ENCODE peak calls at places on chromosomes 2 and 18, in eight cellular contexts. A is CD8-positive, alpha-beta memory T cell; Q is A549; U is GM13976; H is H54; V is skeletal muscle cell; N is kidney tubule cell; C is left ventricle myocardium superior. B is an unnamed sample.

GRCh38 chr18:58453913-58454317 is 175.0 kb downstream of the ALPK2 start:
- DNase-seq in A (no peak), Q (no peak), U (no peak), H (no peak), V (no peak), N (no peak), C (no peak), B (peak)

GRCh38 chr2:70104231-70105111 is 17.2 kb downstream of the PCBP1 start:
- DNase-seq in A (peak), Q (no peak), U (no peak), H (no peak), V (peak), N (peak), C (peak), B (no peak)

GRCh38 chr2:121480826-121481225 is 49.9 kb upstream of the RNU4ATAC start:
- DNase-seq in A (no peak), Q (no peak), U (no peak), H (no peak), V (peak), N (peak), C (no peak), B (peak)

GRCh38 chr2:190482441-190482840 is 52.1 kb downstream of the NEMP2 start:
- DNase-seq in A (no peak), Q (no peak), U (no peak), H (no peak), V (no peak), N (no peak), C (no peak), B (no peak)

GRCh38 chr18:51479736-51480135 is 282.3 kb upstream of the MEX3C start:
- DNase-seq in A (no peak), Q (no peak), U (no peak), H (no peak), V (no peak), N (no peak), C (no peak), B (no peak)

GRCh38 chr2:145108385-145108784 is 588.5 kb upstream of the ZEB2 start:
- DNase-seq in A (no peak), Q (no peak), U (no peak), H (no peak), V (no peak), N (peak), C (no peak), B (no peak)

GRCh38 chr2:113136828-113137775 is 9.7 kb downstream of the IL1RN start:
- DNase-seq in A (peak), Q (peak), U (peak), H (peak), V (no peak), N (peak), C (no peak), B (peak)

GRCh38 chr2:118386636-118387302 is 298.5 kb downstream of the INSIG2 start:
- DNase-seq in A (no peak), Q (peak), U (no peak), H (peak), V (peak), N (peak), C (no peak), B (no peak)

GRCh38 chr18:44654555-44654954 is 26.1 kb upstream of the SETBP1 start:
- DNase-seq in A (no peak), Q (peak), U (no peak), H (no peak), V (peak), N (peak), C (no peak), B (no peak)

GRCh38 chr2:119011162-119011909 is 69.3 kb downstream of the MARCO start:
- DNase-seq in A (no peak), Q (peak), U (peak), H (peak), V (no peak), N (peak), C (peak), B (peak)

GRCh38 chr2:108944601-108945241 is 44.3 kb downstream of the EDAR start:
- DNase-seq in A (no peak), Q (peak), U (no peak), H (no peak), V (no peak), N (peak), C (no peak), B (no peak)

GRCh38 chr18:10860937-10861336 is 288.4 kb downstream of the PIEZO2 start:
- DNase-seq in A (no peak), Q (no peak), U (no peak), H (no peak), V (no peak), N (no peak), C (no peak), B (no peak)

GRCh38 chr2:122545821-122546220 is 790.4 kb downstream of the TSN start:
- DNase-seq in A (no peak), Q (no peak), U (no peak), H (no peak), V (no peak), N (no peak), C (no peak), B (no peak)

GRCh38 chr18:35163736-35164532 is 76.9 kb upstream of the ZNF397 start:
- DNase-seq in A (no peak), Q (no peak), U (no peak), H (no peak), V (no peak), N (no peak), C (peak), B (no peak)

GRCh38 chr2:128997166-128997866 is 678.6 kb upstream of the HS6ST1 start:
- DNase-seq in A (no peak), Q (no peak), U (no peak), H (no peak), V (no peak), N (no peak), C (no peak), B (no peak)

GRCh38 chr2:13607139-13607538 is 890.4 kb downstream of the TRIB2 start:
- DNase-seq in A (no peak), Q (no peak), U (no peak), H (no peak), V (no peak), N (no peak), C (no peak), B (no peak)

GRCh38 chr2:73112026-73112912 is 479 bp downstream of the RAB11FIP5 start:
- DNase-seq in A (peak), Q (peak), U (no peak), H (no peak), V (no peak), N (peak), C (peak), B (peak)

GRCh38 chr2:168030862-168031624 is 216.4 kb downstream of the STK39 start:
- DNase-seq in A (no peak), Q (no peak), U (no peak), H (no peak), V (peak), N (peak), C (no peak), B (no peak)

B was measured in NCI-H345.